ENCODE peak calls at places on chromosome 5, in eight cellular contexts. P is activated naive CD4-positive, alpha-beta T cell treated with anti-CD3 and anti-CD28 coated beads for 36 hours; F is NCI-H1105 treated with DMSO at 0.1 percent for 48 hours; S is SW480; K is activated naive CD8-positive, alpha-beta T cell treated with anti-CD3 and anti-CD28 coated beads, Interleukin-2, amount 50 U/mL, for 24 hours; J is occipital lobe; Y is Panc1; O is Right ventricle myocardium superior. T is an unnamed sample.

GRCh38 chr5:84382363-84383295 is 2.1 kb downstream of the EDIL3 start:
- DNase-seq in Y (no peak), P (no peak), O (peak), K (no peak), S (peak), J (peak), F (peak), T (peak)

GRCh38 chr5:174796711-174797192 is 72.4 kb downstream of the MSX2 start:
- DNase-seq in O (no peak), Y (no peak), F (no peak), P (no peak), K (no peak), J (no peak), S (no peak), T (no peak)

GRCh38 chr5:84494453-84494852 is 109.8 kb upstream of the EDIL3 start:
- DNase-seq in K (no peak), O (no peak), J (no peak), S (no peak), Y (no peak), F (no peak), P (no peak), T (no peak)

GRCh38 chr5:31502506-31502905 is 29.4 kb downstream of the DROSHA start:
- DNase-seq in P (no peak), K (no peak), S (no peak), Y (no peak), F (no peak), O (no peak), J (peak), T (no peak)

GRCh38 chr5:136192526-136193395 is at the start of gene SMIM32:
- DNase-seq in K (no peak), Y (no peak), S (peak), P (no peak), O (no peak), J (peak), F (peak), T (no peak)

GRCh38 chr5:86795659-86796058 is 177.9 kb downstream of the COX7C start:
- DNase-seq in S (no peak), J (no peak), P (no peak), Y (no peak), F (no peak), O (no peak), K (no peak), T (no peak)

GRCh38 chr5:169758886-169759285 is 121.8 kb downstream of the DOCK2 start:
- DNase-seq in J (no peak), O (no peak), F (no peak), Y (no peak), S (no peak), P (no peak), K (no peak), T (no peak)

GRCh38 chr5:134420326-134420725 is 8.6 kb upstream of the CDKN2AIPNL start:
- DNase-seq in F (no peak), J (no peak), S (no peak), K (no peak), O (no peak), P (no peak), Y (no peak), T (no peak)

GRCh38 chr5:50365615-50366251 is 75.4 kb downstream of the EMB start:
- DNase-seq in Y (no peak), K (no peak), S (no peak), J (no peak), O (no peak), F (no peak), P (no peak), T (no peak)

GRCh38 chr5:143893638-143894037 is 81.7 kb downstream of the HMHB1 start:
- DNase-seq in S (no peak), F (no peak), P (no peak), Y (no peak), K (no peak), J (no peak), O (no peak), T (no peak)

GRCh38 chr5:2739360-2740050 is 12.0 kb downstream of the IRX2 start:
- DNase-seq in K (no peak), Y (no peak), O (no peak), S (no peak), F (no peak), P (no peak), J (no peak), T (no peak)

GRCh38 chr5:9249231-9249630 is 296.6 kb downstream of the SEMA5A start:
- DNase-seq in P (no peak), Y (no peak), F (no peak), S (no peak), K (no peak), O (no peak), J (no peak), T (no peak)

GRCh38 chr5:169728418-169728817 is 91.3 kb downstream of the DOCK2 start:
- DNase-seq in J (no peak), Y (no peak), O (no peak), P (no peak), F (no peak), S (no peak), K (no peak), T (no peak)

T was measured in Right ventricle myocardium inferior.